ENCODE peak calls at places on chromosomes 2 and 18, in five cellular contexts. O, N, G, V and E are unnamed samples.

GRCh38 chr2:9336534-9337354 is 86.6 kb downstream of the ITGB1BP1 start:
- DNase-seq in O (peak; percentile 90), N (peak; percentile 95), G (no peak), V (peak; percentile 63), E (no peak)

GRCh38 chr2:107502463-107503079 is 324.1 kb upstream of the RGPD4 start:
- DNase-seq in O (no peak), N (no peak), G (no peak), V (no peak), E (no peak)

GRCh38 chr18:65869527-65869926 is 118.7 kb downstream of the CDH7 start:
- DNase-seq in O (no peak), N (no peak), G (no peak), V (no peak), E (no peak)

GRCh38 chr2:67782443-67782842 is 280.4 kb downstream of the C1D start:
- DNase-seq in O (no peak), N (no peak), G (no peak), V (no peak), E (no peak)

GRCh38 chr2:113858764-113859163 is 31.1 kb upstream of the ACTR3 start:
- DNase-seq in O (peak; percentile 85), N (no peak), G (no peak), V (peak; percentile 92), E (no peak)

GRCh38 chr2:232400244-232401015 is 6.2 kb upstream of the ALPG start:
- DNase-seq in O (no peak), N (no peak), G (no peak), V (no peak), E (no peak)

GRCh38 chr2:46173030-46173429 is 124.2 kb upstream of the EPAS1 start:
- DNase-seq in O (no peak), N (no peak), G (no peak), V (no peak), E (no peak)

GRCh38 chr2:238123991-238124470 is 14.4 kb upstream of the KLHL30 start:
- DNase-seq in O (no peak), N (no peak), G (no peak), V (no peak), E (no peak)

GRCh38 chr2:126399001-126399400 is 257.0 kb upstream of the GYPC start:
- DNase-seq in O (no peak), N (no peak), G (no peak), V (no peak), E (no peak)

GRCh38 chr2:10073706-10074105 is 6.5 kb downstream of the CYS1 start:
- DNase-seq in O (no peak), N (no peak), G (no peak), V (no peak), E (no peak)

GRCh38 chr2:28810384-28811285 is at the start of gene SPDYA:
- DNase-seq in O (peak; percentile 50), N (peak; percentile 82), G (peak; percentile 89), V (peak; percentile 19), E (peak; percentile 90)

GRCh38 chr2:58571181-58571852 is 330.2 kb upstream of the FANCL start:
- DNase-seq in O (peak; percentile 69), N (peak; percentile 26), G (peak; percentile 25), V (peak; percentile 43), E (peak; percentile 57)

GRCh38 chr2:158667567-158667966 is 127.5 kb upstream of the DAPL1 start:
- DNase-seq in O (peak; percentile 74), N (no peak), G (no peak), V (peak; percentile 10), E (no peak)

GRCh38 chr2:60759654-60760053 is 3.6 kb downstream of the PAPOLG start:
- DNase-seq in O (no peak), N (no peak), G (no peak), V (no peak), E (no peak)

GRCh38 chr2:162067596-162067995 is 6.4 kb downstream of the DPP4 start:
- DNase-seq in O (no peak), N (no peak), G (no peak), V (no peak), E (no peak)

GRCh38 chr2:19359021-19359357 is 566 bp upstream of the OSR1 start:
- DNase-seq in O (no peak), N (no peak), G (peak; percentile 23), V (no peak), E (no peak)

GRCh38 chr2:111005307-111005706 is 115.4 kb upstream of the BCL2L11 start:
- DNase-seq in O (no peak), N (no peak), G (no peak), V (no peak), E (no peak)

GRCh38 chr18:9732031-9732430 is 23.9 kb downstream of the RAB31 start:
- DNase-seq in O (no peak), N (no peak), G (no peak), V (no peak), E (no peak)

GRCh38 chr18:69435000-69435399 is 34.3 kb downstream of the DOK6 start:
- DNase-seq in O (no peak), N (no peak), G (no peak), V (no peak), E (no peak)

GRCh38 chr2:105691942-105692341 is 52.8 kb upstream of the NCK2 start:
- DNase-seq in O (no peak), N (no peak), G (no peak), V (peak; percentile 37), E (peak; percentile 40)

GRCh38 chr18:3693385-3693784 is 243.4 kb downstream of the TGIF1 start:
- DNase-seq in O (no peak), N (no peak), G (no peak), V (no peak), E (no peak)

GRCh38 chr18:44682871-44683221 is 2.2 kb downstream of the SETBP1 start:
- DNase-seq in O (peak; percentile 50), N (no peak), G (no peak), V (no peak), E (no peak)

GRCh38 chr2:161136194-161136593 is 24.0 kb upstream of the TANK start:
- DNase-seq in O (no peak), N (no peak), G (no peak), V (no peak), E (no peak)

GRCh38 chr2:37283207-37283606 is 41.4 kb downstream of the PRKD3 start:
- DNase-seq in O (peak; percentile 71), N (no peak), G (no peak), V (peak; percentile 23), E (no peak)

GRCh38 chr2:75055307-75055819 is 96.9 kb downstream of the POLE4 start:
- DNase-seq in O (no peak), N (no peak), G (no peak), V (no peak), E (no peak)

GRCh38 chr2:47486858-47487497 is 84.0 kb downstream of the MSH2 start:
- DNase-seq in O (no peak), N (no peak), G (peak; percentile 36), V (no peak), E (peak; percentile 46)

GRCh38 chr2:23207871-23208270 is 177.1 kb upstream of the KLHL29 start:
- DNase-seq in O (no peak), N (peak; percentile 38), G (no peak), V (no peak), E (no peak)

GRCh38 chr2:234615643-234616356 is 118.9 kb upstream of the ARL4C start:
- DNase-seq in O (no peak), N (no peak), G (no peak), V (no peak), E (no peak)

GRCh38 chr2:146312899-146313298 is 1531.9 kb upstream of the ACVR2A start:
- DNase-seq in O (no peak), N (no peak), G (no peak), V (no peak), E (no peak)
- TF ChIP-seq CTCF in O (no peak), N (no peak), G (no peak), V (peak; percentile 22), E (no peak)

DNA sequence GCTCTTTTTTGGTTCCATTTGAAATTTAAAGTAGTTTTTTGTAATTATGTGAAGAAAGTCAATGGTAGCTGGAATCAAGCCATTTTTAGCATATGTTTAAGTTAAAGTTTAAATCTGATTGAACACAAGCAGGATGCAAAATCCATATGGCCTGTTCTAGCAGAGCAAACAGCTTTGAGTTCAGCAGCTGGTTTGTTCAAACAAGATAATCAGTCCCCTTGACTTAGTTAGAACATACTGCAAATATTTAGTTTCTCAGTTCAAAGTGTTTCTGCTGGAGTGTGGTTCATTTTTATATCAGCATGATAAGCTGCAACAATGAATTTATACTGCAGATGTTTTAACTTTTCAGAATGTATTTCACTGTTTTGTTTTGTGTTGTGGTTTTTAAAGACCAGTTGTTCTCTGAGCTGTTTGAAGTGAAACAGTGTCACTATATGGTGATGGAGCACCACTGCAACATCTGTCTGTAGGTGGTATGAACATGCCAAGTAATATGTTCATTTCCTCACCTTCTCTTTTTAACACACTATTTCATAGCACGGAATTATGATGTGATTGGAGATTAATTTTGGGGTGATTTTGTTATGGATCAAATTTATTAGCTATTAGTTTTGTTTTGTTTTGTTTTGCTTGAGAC is 125.3 kb downstream of the COL4A4 start:
- DNase-seq in O (no peak), N (no peak), G (no peak), V (no peak), E (no peak)
- TF ChIP-seq CTCF in O (no peak), N (no peak), G (no peak), V (no peak), E (no peak)

GRCh38 chr2:79355569-79355968 is 157.3 kb upstream of the CTNNA2 start:
- DNase-seq in O (no peak), N (no peak), G (no peak), V (no peak), E (no peak)

GRCh38 chr2:79359419-79359818 is 153.4 kb upstream of the CTNNA2 start:
- DNase-seq in O (no peak), N (no peak), G (no peak), V (no peak), E (no peak)
- TF ChIP-seq CTCF in O (no peak), N (no peak), G (no peak), V (no peak), E (no peak)

DNA sequence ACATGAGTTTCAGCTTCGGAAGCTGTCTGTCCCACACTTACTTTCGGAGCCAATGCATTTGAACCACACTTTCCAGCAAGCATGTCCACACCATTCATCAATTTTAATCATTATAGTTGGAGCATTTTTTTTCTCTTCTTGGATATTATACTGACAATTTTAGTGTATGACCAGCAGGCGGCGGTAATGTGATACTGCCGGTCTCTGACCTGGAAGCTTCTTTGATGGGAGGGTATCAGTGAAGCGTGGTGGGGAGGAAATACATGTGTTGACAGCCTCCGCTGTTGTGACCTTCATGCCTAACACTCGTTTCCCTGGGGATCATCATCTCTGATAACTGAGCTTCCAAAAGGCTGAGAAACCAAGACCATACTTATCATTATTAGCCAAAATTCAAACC is 231.7 kb downstream of the GBX2 start:
- DNase-seq in O (no peak), N (no peak), G (no peak), V (no peak), E (no peak)
- TF ChIP-seq CTCF in O (peak; percentile 24), N (no peak), G (no peak), V (peak; percentile 34), E (peak; percentile 25)

GRCh38 chr2:220165401-220165800 is 538.0 kb downstream of the SLC4A3 start:
- DNase-seq in O (no peak), N (peak; percentile 27), G (no peak), V (no peak), E (no peak)
- TF ChIP-seq CTCF in O (no peak), N (peak; percentile 23), G (no peak), V (no peak), E (no peak)

GRCh38 chr2:172865422-172865821 is 129.8 kb downstream of the RAPGEF4 start:
- DNase-seq in O (no peak), N (no peak), G (no peak), V (no peak), E (no peak)
- TF ChIP-seq CTCF in O (peak; percentile 45), N (no peak), G (no peak), V (no peak), E (no peak)